ENCODE peak calls at places on chromosomes 4 and X, in five cellular contexts. H, I, O, G and U are unnamed samples.

GRCh38 chrX:153416781-153417180 is 5.5 kb downstream of the ZFP92 start:
- DNase-seq in H (no peak), I (no peak), O (no peak), G (no peak), U (no peak)

GRCh38 chr4:52957220-52957686 is 95.1 kb downstream of the RASL11B start:
- DNase-seq in H (peak; percentile 11), I (peak; percentile 30), O (no peak), G (no peak), U (no peak)

GRCh38 chr4:96093057-96093456 is 253.2 kb downstream of the PDHA2 start:
- DNase-seq in H (peak; percentile 37), I (no peak), O (no peak), G (no peak), U (no peak)

GRCh38 chr4:140790765-140791164 is 34.6 kb upstream of the TBC1D9 start:
- DNase-seq in H (peak; percentile 41), I (no peak), O (no peak), G (peak; percentile 71), U (peak; percentile 10)

GRCh38 chrX:258291-259040 is 22.7 kb upstream of the PLCXD1 start:
- DNase-seq in H (no peak), I (no peak), O (no peak), G (peak; percentile 58), U (no peak)

GRCh38 chrX:107629533-107629909 is 1.2 kb downstream of the PRPS1 start:
- DNase-seq in H (peak; percentile 6), I (peak; percentile 52), O (no peak), G (no peak), U (peak; percentile 13)

GRCh38 chrX:23782863-23783568 is at the start of gene SAT1:
- DNase-seq in H (peak; percentile 96), I (peak; percentile 100), O (peak; percentile 86), G (peak; percentile 98), U (no peak)

GRCh38 chr4:163332526-163333405 is at the start of gene NPY1R:
- DNase-seq in H (peak; percentile 89), I (peak; percentile 88), O (no peak), G (peak; percentile 82), U (peak; percentile 32)

GRCh38 chrX:25442501-25442900 is 426.7 kb upstream of the ARX start:
- DNase-seq in H (no peak), I (peak; percentile 6), O (no peak), G (no peak), U (no peak)

GRCh38 chr4:98482847-98483806 is 175.3 kb downstream of the TSPAN5 start:
- DNase-seq in H (no peak), I (no peak), O (no peak), G (no peak), U (peak; percentile 35)

GRCh38 chr4:17111959-17112659 is 213.7 kb upstream of the LDB2 start:
- DNase-seq in H (no peak), I (peak; percentile 13), O (no peak), G (no peak), U (no peak)

GRCh38 chrX:72609313-72609712 is 36.7 kb upstream of the HDAC8 start:
- DNase-seq in H (no peak), I (peak; percentile 10), O (no peak), G (no peak), U (no peak)

GRCh38 chr4:117700111-117700892 is 334.0 kb upstream of the NDST3 start:
- DNase-seq in H (no peak), I (no peak), O (no peak), G (no peak), U (peak; percentile 2)

GRCh38 chr4:76147454-76148141 is 599 bp downstream of the NUP54 start:
- DNase-seq in H (peak; percentile 57), I (peak; percentile 84), O (peak; percentile 8), G (peak; percentile 80), U (peak; percentile 1)

GRCh38 chr4:104447346-104447745 is 47.3 kb downstream of the CXXC4 start:
- DNase-seq in H (no peak), I (no peak), O (no peak), G (no peak), U (no peak)

GRCh38 chr4:2831611-2832308 is 11.9 kb upstream of the ADD1 start:
- DNase-seq in H (no peak), I (no peak), O (no peak), G (no peak), U (no peak)

GRCh38 chr4:87896020-87896621 is 63.4 kb downstream of the MEPE start:
- DNase-seq in H (no peak), I (no peak), O (no peak), G (no peak), U (peak; percentile 8)

GRCh38 chrX:149682031-149682430 is 29.8 kb upstream of the MAGEA11 start:
- DNase-seq in H (no peak), I (no peak), O (no peak), G (no peak), U (no peak)

GRCh38 chr4:168852387-168852786 is 157.7 kb downstream of the CBR4 start:
- DNase-seq in H (no peak), I (no peak), O (no peak), G (no peak), U (no peak)
- H3K4me1 ChIP-seq in H (no peaks in the 10 kb centered on the region), I (peaks cover 25% of the 10 kb centered on the region), O (no peaks in the 10 kb centered on the region), G (peaks cover 40% of the 10 kb centered on the region), U (peaks cover 3% of the 10 kb centered on the region)

DNA sequence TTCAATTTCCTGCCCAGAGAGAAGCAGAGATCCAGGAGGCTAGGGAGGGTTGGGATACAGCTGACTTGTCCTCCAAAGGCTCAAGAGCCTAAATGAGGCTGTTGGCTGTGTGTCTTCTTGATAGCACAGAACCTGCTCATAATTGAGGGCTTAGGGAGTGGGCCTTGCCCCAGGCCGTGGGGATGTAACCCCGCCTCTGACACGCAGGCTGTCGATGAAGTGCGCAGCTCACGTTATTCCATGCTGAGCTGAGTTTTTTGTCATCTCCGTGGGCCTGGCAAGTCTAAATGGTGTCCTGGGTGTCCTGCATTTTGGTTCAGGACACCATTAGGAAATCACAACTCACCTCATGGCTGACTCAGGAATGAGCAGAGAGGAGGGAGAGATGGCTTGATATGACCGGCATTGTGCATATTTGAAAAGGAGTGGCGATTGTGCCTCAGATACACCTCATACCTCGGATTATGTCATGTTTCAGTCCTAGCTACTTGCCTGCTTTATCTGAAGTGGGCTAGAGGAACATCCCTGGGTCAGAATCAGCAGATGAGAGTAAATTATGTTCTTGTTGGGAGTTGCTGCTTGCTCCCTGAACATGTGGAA is 43.7 kb downstream of the FHDC1 start:
- DNase-seq in H (no peak), I (no peak), O (no peak), G (no peak), U (no peak)
- H3K4me1 ChIP-seq in H (no peaks in the 10 kb centered on the region), I (no peaks in the 10 kb centered on the region), O (no peaks in the 10 kb centered on the region), G (no peaks in the 10 kb centered on the region), U (no peaks in the 10 kb centered on the region)

DNA sequence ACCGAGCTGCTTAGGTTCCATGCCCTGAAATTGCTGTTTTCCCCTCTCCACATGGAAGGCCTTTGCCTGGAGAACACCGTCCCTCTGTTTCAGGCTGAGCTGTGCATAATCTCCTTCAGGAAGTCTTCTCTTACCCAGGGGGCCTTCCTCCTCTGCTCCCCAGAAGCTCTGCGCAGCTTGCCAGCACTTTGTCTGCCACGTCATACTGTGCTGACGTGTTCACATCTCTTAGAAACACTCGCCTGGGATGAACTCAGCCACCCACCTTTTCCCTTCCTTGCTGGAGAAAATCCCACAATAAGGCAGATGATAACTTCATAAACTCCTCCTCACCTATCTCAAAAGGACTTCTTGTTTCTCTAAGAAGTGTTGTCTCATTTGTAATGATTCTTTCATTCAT is 110.7 kb downstream of the ARHGAP10 start:
- DNase-seq in H (no peak), I (no peak), O (no peak), G (no peak), U (no peak)
- H3K4me1 ChIP-seq in H (no peaks in the 10 kb centered on the region), I (peaks cover 4% of the 10 kb centered on the region), O (no peaks in the 10 kb centered on the region), G (peaks cover 19% of the 10 kb centered on the region), U (no peaks in the 10 kb centered on the region)

GRCh38 chr4:142556048-142556447 is 290.1 kb downstream of the INPP4B start:
- DNase-seq in H (no peak), I (no peak), O (no peak), G (no peak), U (no peak)
- H3K4me1 ChIP-seq in H (peaks cover under 1% of the 10 kb centered on the region), I (peaks cover 15% of the 10 kb centered on the region), O (no peaks in the 10 kb centered on the region), G (peaks cover 6% of the 10 kb centered on the region), U (no peaks in the 10 kb centered on the region)

DNA sequence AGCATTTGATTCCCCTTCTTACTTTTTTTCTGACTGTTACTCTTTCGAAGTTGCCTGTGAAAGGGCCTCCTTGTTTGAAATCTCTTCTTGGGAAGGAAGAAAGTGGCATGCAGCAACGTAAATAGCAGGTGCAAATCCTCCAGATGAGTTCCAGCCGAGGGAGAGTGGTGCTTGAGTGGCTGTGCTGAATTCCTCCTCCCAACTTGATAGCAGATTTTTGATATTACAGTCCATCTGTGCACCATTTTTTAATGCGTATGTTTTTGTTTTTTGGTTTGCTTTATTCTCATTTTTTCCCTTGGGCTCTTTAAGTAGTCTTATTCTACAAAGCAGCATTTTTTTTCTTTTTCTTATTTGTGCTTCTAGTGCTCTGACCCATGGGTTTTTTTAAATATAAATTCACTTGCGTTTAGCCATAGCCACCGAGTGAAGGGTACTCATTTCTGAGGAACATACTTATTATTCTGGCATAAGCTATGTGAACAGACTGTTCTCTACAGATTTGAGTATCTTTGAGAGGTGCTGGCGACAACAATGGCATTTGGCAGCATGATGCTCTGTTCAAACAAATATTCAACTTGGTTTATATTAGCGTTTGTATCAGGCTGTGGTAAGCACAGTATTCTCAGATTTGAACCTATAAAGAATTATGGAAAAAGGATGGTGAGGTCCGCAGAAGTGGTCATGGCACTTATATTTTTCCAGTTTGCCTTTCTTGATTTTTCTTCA is 108.9 kb upstream of the LIMCH1 start:
- DNase-seq in H (no peak), I (no peak), O (no peak), G (no peak), U (no peak)
- H3K4me1 ChIP-seq in H (peaks cover 4% of the 10 kb centered on the region), I (peaks cover 18% of the 10 kb centered on the region), O (no peaks in the 10 kb centered on the region), G (peaks cover 78% of the 10 kb centered on the region), U (no peaks in the 10 kb centered on the region)